ENCODE peak calls at places on chromosomes 16 and 17, in six cellular contexts. One of them, this sample, is unnamed.

GRCh38 chr16:56637814-56638750 is at the start of gene MT1A:
- DNase-seq in PC-9: peak
- DNase-seq in ovary: peak
- DNase-seq in astrocyte of the spinal cord: peak
- DNase-seq in kidney: peak
- DNase-seq in pancreas: peak
- DNase-seq in this sample: no peak

GRCh38 chr16:58128721-58129096 is 472 bp downstream of the CFAP20 start:
- DNase-seq in PC-9: peak
- DNase-seq in ovary: no peak
- DNase-seq in astrocyte of the spinal cord: no peak
- DNase-seq in kidney: peak
- DNase-seq in pancreas: peak
- DNase-seq in this sample: no peak

GRCh38 chr16:55505333-55506015 is 3.4 kb upstream of the LPCAT2 start:
- DNase-seq in PC-9: no peak
- DNase-seq in ovary: no peak
- DNase-seq in astrocyte of the spinal cord: no peak
- DNase-seq in kidney: no peak
- DNase-seq in pancreas: no peak
- DNase-seq in this sample: no peak

GRCh38 chr16:57462209-57462977 is at the start of gene POLR2C:
- DNase-seq in PC-9: peak
- DNase-seq in ovary: peak
- DNase-seq in astrocyte of the spinal cord: peak
- DNase-seq in kidney: peak
- DNase-seq in pancreas: peak
- DNase-seq in this sample: peak

GRCh38 chr16:69311533-69312388 is 611 bp downstream of the VPS4A start:
- DNase-seq in PC-9: peak
- DNase-seq in ovary: no peak
- DNase-seq in astrocyte of the spinal cord: peak
- DNase-seq in kidney: no peak
- DNase-seq in pancreas: no peak
- DNase-seq in this sample: peak

GRCh38 chr17:49575524-49576120 is at the start of gene NXPH3:
- DNase-seq in PC-9: peak
- DNase-seq in ovary: peak
- DNase-seq in astrocyte of the spinal cord: no peak
- DNase-seq in kidney: peak
- DNase-seq in pancreas: peak
- DNase-seq in this sample: peak

GRCh38 chr16:58222532-58223316 is 24.8 kb upstream of the CSNK2A2 start:
- DNase-seq in PC-9: peak
- DNase-seq in ovary: no peak
- DNase-seq in astrocyte of the spinal cord: peak
- DNase-seq in kidney: no peak
- DNase-seq in pancreas: no peak
- DNase-seq in this sample: peak

GRCh38 chr16:89404561-89404960 is 85.8 kb downstream of the ANKRD11 start:
- DNase-seq in PC-9: no peak
- DNase-seq in ovary: no peak
- DNase-seq in astrocyte of the spinal cord: no peak
- DNase-seq in kidney: peak
- DNase-seq in pancreas: peak
- DNase-seq in this sample: peak

GRCh38 chr17:45235071-45236001 is 13.7 kb downstream of the FMNL1 start:
- DNase-seq in PC-9: peak
- DNase-seq in ovary: peak
- DNase-seq in astrocyte of the spinal cord: peak
- DNase-seq in kidney: no peak
- DNase-seq in pancreas: peak
- DNase-seq in this sample: peak

GRCh38 chr16:3173892-3174617 is 13.9 kb upstream of the OR1F1 start:
- DNase-seq in PC-9: no peak
- DNase-seq in ovary: no peak
- DNase-seq in astrocyte of the spinal cord: no peak
- DNase-seq in kidney: peak
- DNase-seq in pancreas: no peak
- DNase-seq in this sample: peak

GRCh38 chr16:49440156-49441065 is 66.8 kb downstream of the C16orf78 start:
- DNase-seq in PC-9: no peak
- DNase-seq in ovary: no peak
- DNase-seq in astrocyte of the spinal cord: no peak
- DNase-seq in kidney: no peak
- DNase-seq in pancreas: no peak
- DNase-seq in this sample: no peak

GRCh38 chr17:15335446-15335845 is 6.0 kb downstream of the TEKT3 start:
- DNase-seq in PC-9: no peak
- DNase-seq in ovary: no peak
- DNase-seq in astrocyte of the spinal cord: no peak
- DNase-seq in kidney: no peak
- DNase-seq in pancreas: no peak
- DNase-seq in this sample: no peak

GRCh38 chr17:15334266-15334665 is 7.1 kb downstream of the TEKT3 start:
- DNase-seq in PC-9: no peak
- DNase-seq in ovary: no peak
- DNase-seq in astrocyte of the spinal cord: no peak
- DNase-seq in kidney: no peak
- DNase-seq in pancreas: no peak
- DNase-seq in this sample: peak

DNA sequence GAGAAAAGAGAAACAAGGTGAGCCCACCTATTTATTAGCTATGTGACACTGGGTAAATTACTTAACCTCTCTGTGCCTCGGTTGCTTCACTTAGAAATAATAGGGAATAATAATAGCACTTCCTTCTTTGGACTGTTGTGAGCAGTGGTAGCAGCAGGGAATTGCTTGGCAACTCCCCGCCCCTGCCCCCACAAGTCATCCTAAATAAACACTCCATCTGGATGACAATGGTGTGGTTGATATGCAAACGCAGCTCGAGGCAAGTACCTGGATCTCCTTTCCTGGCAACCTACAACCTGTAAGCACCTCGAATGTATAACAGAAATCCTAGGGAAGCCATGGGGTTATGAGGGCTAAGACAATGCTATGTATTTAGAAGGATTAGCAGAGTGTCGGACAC is 9.1 kb downstream of the TEKT3 start:
- DNase-seq in PC-9: no peak
- DNase-seq in ovary: no peak
- DNase-seq in astrocyte of the spinal cord: no peak
- DNase-seq in kidney: no peak
- DNase-seq in pancreas: no peak
- DNase-seq in this sample: no peak
- H3K4me3 ChIP-seq in PC-9: no peak
- H3K4me3 ChIP-seq in ovary: no peak
- H3K4me3 ChIP-seq in astrocyte of the spinal cord: no peak
- H3K4me3 ChIP-seq in kidney: no peak
- H3K4me3 ChIP-seq in pancreas: no peak
- H3K4me3 ChIP-seq in this sample: no peak

GRCh38 chr17:28993013-28993600 is 12.7 kb downstream of the SEZ6 start:
- DNase-seq in PC-9: no peak
- DNase-seq in ovary: no peak
- DNase-seq in astrocyte of the spinal cord: no peak
- DNase-seq in kidney: no peak
- DNase-seq in pancreas: no peak
- DNase-seq in this sample: peak
- TF ChIP-seq CTCF in PC-9: no peak
- TF ChIP-seq CTCF in ovary: no peak
- TF ChIP-seq CTCF in astrocyte of the spinal cord: no peak
- TF ChIP-seq CTCF in kidney: no peak
- TF ChIP-seq CTCF in pancreas: no peak
- TF ChIP-seq CTCF in this sample: no peak

GRCh38 chr16:10938844-10939648 is 3.2 kb downstream of the DEXI start:
- DNase-seq in PC-9: no peak
- DNase-seq in ovary: no peak
- DNase-seq in astrocyte of the spinal cord: no peak
- DNase-seq in kidney: no peak
- DNase-seq in pancreas: no peak
- DNase-seq in this sample: no peak

GRCh38 chr16:10936585-10936984 is 5.7 kb downstream of the DEXI start:
- DNase-seq in PC-9: no peak
- DNase-seq in ovary: no peak
- DNase-seq in astrocyte of the spinal cord: no peak
- DNase-seq in kidney: no peak
- DNase-seq in pancreas: no peak
- DNase-seq in this sample: no peak

GRCh38 chr16:10937068-10937859 is 5.0 kb downstream of the DEXI start:
- DNase-seq in PC-9: no peak
- DNase-seq in ovary: no peak
- DNase-seq in astrocyte of the spinal cord: no peak
- DNase-seq in kidney: peak
- DNase-seq in pancreas: no peak
- DNase-seq in this sample: no peak

GRCh38 chr16:10939649-10940206 is 2.5 kb downstream of the DEXI start:
- DNase-seq in PC-9: no peak
- DNase-seq in ovary: no peak
- DNase-seq in astrocyte of the spinal cord: no peak
- DNase-seq in kidney: no peak
- DNase-seq in pancreas: no peak
- DNase-seq in this sample: no peak

DNA sequence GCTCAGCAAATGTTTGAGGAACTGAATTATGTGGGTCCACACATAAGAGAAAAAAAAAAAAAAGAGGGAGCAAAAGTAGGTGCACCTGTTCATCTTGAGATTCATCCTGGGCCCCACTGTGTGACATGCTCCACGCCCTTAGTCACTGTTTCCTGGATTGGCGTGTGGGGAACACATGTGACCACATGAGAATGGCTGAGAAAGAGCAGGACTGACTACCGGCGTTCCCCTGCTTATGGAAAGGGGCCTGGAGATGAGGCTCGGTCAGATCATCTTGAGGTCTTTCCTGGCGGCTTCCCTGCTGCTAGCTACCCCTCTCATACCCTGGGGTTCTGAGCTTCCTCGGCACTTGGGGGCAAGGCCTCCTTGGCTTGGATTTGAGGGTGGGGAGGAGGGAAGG is 3.9 kb downstream of the DEXI start:
- DNase-seq in PC-9: no peak
- DNase-seq in ovary: no peak
- DNase-seq in astrocyte of the spinal cord: no peak
- DNase-seq in kidney: no peak
- DNase-seq in pancreas: no peak
- DNase-seq in this sample: no peak
- H3K4me3 ChIP-seq in PC-9: no peak
- H3K4me3 ChIP-seq in ovary: no peak
- H3K4me3 ChIP-seq in astrocyte of the spinal cord: no peak
- H3K4me3 ChIP-seq in kidney: peak
- H3K4me3 ChIP-seq in pancreas: no peak
- H3K4me3 ChIP-seq in this sample: no peak

DNA sequence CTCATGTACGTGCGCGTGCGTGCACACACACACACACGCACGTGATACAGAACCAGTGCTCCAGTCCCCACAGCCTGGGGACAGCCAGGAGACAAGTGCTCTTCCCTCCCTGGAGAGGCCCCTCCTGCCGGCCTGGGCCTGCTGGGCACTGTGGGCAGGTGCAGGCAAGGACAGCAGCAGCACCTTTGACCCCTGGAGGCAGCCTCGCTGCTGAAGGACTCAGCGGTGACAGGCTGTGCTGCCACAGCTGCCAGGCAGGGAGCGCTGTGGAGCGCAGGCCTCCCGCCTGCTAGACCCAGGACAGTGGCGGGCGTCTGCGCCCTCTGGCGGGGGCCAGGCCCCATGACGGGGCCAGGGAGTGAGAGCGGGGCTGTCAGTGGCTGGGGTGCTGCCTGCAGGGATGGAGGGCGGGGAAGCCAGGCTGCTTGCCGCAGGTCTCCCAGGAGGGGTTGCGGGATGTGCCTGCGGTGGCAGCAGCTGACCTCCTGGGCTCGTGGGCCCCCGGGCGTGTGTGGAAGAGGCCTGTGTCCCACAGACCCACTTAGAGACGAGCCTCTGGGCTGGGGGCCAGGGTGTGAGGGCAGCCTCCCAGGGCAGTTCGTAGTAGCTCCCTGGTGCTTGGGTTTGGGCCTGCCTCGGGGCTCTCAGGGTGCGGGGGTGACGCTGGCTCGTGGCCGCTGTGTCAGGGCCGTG is 63.5 kb upstream of the PVALEF start:
- DNase-seq in PC-9: peak
- DNase-seq in ovary: peak
- DNase-seq in astrocyte of the spinal cord: peak
- DNase-seq in kidney: peak
- DNase-seq in pancreas: peak
- DNase-seq in this sample: peak
- TF ChIP-seq CTCF in PC-9: peak
- TF ChIP-seq CTCF in ovary: peak
- TF ChIP-seq CTCF in astrocyte of the spinal cord: peak
- TF ChIP-seq CTCF in kidney: peak
- TF ChIP-seq CTCF in pancreas: peak
- TF ChIP-seq CTCF in this sample: peak

DNA sequence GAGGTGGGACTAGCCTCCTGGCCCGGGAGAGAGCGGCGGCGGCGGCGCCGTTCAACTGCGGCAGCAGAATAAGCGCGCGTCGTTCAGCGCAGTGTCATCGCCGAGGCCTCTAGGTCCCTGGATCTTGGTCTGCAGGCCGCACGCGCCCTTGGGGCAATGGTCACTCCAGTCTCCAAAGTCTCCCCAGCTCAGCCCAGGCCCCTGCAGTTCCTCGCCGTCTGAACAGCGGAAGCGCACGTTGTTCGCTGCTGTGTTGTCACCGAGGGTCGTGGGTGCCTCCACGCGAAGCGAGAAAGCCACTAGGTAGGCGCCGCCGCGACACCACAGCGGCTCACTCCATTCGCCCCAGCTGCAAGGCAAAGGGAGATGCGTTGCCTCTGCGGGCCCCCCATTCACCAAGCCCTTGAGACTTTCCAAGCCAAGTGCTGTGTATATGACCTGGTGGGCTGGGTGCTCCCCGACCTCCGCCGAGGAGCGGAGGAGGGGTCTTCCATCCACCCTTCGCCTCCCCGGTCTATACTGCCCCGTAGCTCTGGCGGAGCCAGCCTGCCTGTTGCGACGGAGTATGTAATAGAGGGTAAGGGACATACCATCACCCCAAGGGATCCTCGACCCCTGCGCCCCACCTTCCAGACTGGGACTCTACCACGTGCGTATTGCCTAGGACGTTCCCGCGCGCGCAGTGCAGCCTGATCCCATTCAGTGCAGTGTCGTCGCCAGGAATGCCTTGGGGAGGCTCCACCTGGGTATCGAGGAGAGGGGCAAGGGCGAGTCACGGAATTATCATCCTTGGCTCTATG is 653 bp downstream of the VMO1 start:
- DNase-seq in PC-9: no peak
- DNase-seq in ovary: no peak
- DNase-seq in astrocyte of the spinal cord: no peak
- DNase-seq in kidney: peak
- DNase-seq in pancreas: peak
- DNase-seq in this sample: no peak
- H3K4me3 ChIP-seq in PC-9: no peak
- H3K4me3 ChIP-seq in ovary: peak
- H3K4me3 ChIP-seq in astrocyte of the spinal cord: no peak
- H3K4me3 ChIP-seq in kidney: no peak
- H3K4me3 ChIP-seq in pancreas: peak
- H3K4me3 ChIP-seq in this sample: no peak